ENCODE peak calls at places on chromosomes 12 and 14, in five cellular contexts. V is neural crest cell, Y is RWPE1, R is lower lobe of right lung, H is amniotic stem cell. O is an unnamed sample.

GRCh38 chr12:27906658-27907473 is 65.7 kb downstream of the PTHLH start:
- DNase-seq in R (no peak), V (no peak), Y (no peak), H (no peak), O (no peak)

GRCh38 chr14:77311217-77311616 is 9.5 kb downstream of the POMT2 start:
- DNase-seq in R (no peak), Y (no peak), V (no peak), H (no peak), O (no peak)

GRCh38 chr12:60152756-60153155 is 556.9 kb downstream of the SLC16A7 start:
- DNase-seq in R (no peak), V (no peak), Y (peak; percentile 40), H (no peak), O (no peak)

GRCh38 chr12:32273712-32274111 is 125.6 kb upstream of the FGD4 start:
- DNase-seq in Y (no peak), R (no peak), V (peak; percentile 4), H (no peak), O (no peak)

GRCh38 chr14:76613616-76614015 is 147.7 kb upstream of the VASH1 start:
- DNase-seq in H (no peak), R (no peak), V (no peak), Y (no peak), O (no peak)

GRCh38 chr12:106070147-106070546 is 68.6 kb downstream of the NUAK1 start:
- DNase-seq in H (no peak), V (no peak), Y (no peak), R (no peak), O (no peak)

GRCh38 chr12:177980-178714 is 35.8 kb downstream of the SLC6A12 start:
- DNase-seq in H (no peak), V (no peak), R (no peak), Y (no peak), O (no peak)

GRCh38 chr12:125249066-125249824 is 184.0 kb downstream of the AACS start:
- DNase-seq in R (no peak), Y (no peak), V (no peak), H (no peak), O (no peak)

GRCh38 chr12:123816896-123817537 is 54.9 kb downstream of the DNAH10 start:
- DNase-seq in Y (no peak), R (no peak), H (no peak), V (no peak), O (no peak)

GRCh38 chr12:8734873-8735381 is 37.1 kb downstream of the RIMKLB start:
- DNase-seq in R (no peak), V (no peak), Y (no peak), H (no peak), O (peak; percentile 13)

GRCh38 chr12:6563448-6564050 is 4.5 kb downstream of the NOP2 start:
- DNase-seq in Y (peak; percentile 30), R (peak; percentile 58), V (peak; percentile 72), H (no peak), O (no peak)

GRCh38 chr12:112190626-112191025 is 65.3 kb downstream of the TRAFD1 start:
- DNase-seq in R (no peak), Y (peak; percentile 84), H (no peak), V (no peak), O (no peak)

GRCh38 chr14:77071938-77072388 is 26.1 kb upstream of the CIPC start:
- DNase-seq in R (no peak), V (no peak), Y (peak; percentile 80), H (no peak), O (no peak)

GRCh38 chr12:128543493-128543892 is 276.5 kb downstream of the TMEM132C start:
- DNase-seq in Y (no peak), H (no peak), R (no peak), V (no peak), O (no peak)

GRCh38 chr14:102235275-102235897 is 69.6 kb downstream of the MOK start:
- DNase-seq in H (peak; percentile 71), R (peak; percentile 86), Y (peak; percentile 90), V (peak; percentile 75), O (peak; percentile 72)

GRCh38 chr14:93269341-93270068 is 62.4 kb downstream of the UBR7 start:
- DNase-seq in V (no peak), R (no peak), Y (no peak), H (no peak), O (peak; percentile 72)

GRCh38 chr12:10189653-10190052 is 10.8 kb downstream of the TMEM52B start:
- DNase-seq in V (no peak), R (no peak), H (no peak), Y (no peak), O (no peak)

GRCh38 chr12:40788276-40788675 is 96.0 kb downstream of the CNTN1 start:
- DNase-seq in Y (no peak), R (no peak), V (no peak), H (no peak), O (no peak)

GRCh38 chr14:68608235-68608962 is 184.5 kb downstream of the ZFP36L1 start:
- DNase-seq in Y (no peak), H (no peak), V (no peak), R (no peak), O (no peak)

GRCh38 chr12:99910342-99910741 is 74.4 kb downstream of the ANKS1B start:
- DNase-seq in H (no peak), Y (no peak), V (no peak), R (no peak), O (no peak)

GRCh38 chr14:94542111-94542810 is 19.0 kb upstream of the SERPINA4 start:
- DNase-seq in R (no peak), Y (peak; percentile 23), H (peak; percentile 37), V (no peak), O (no peak)

GRCh38 chr14:77531071-77531470 is 32.5 kb upstream of the ISM2 start:
- DNase-seq in Y (no peak), V (no peak), R (no peak), H (no peak), O (no peak)

GRCh38 chr12:125683748-125684381 is 618.6 kb downstream of the AACS start:
- DNase-seq in V (peak; percentile 66), R (peak; percentile 59), Y (no peak), H (no peak), O (no peak)

GRCh38 chr12:95674631-95675030 is 115.9 kb downstream of the NTN4 start:
- DNase-seq in Y (no peak), R (no peak), H (no peak), V (no peak), O (no peak)

GRCh38 chr14:95300697-95301526 is 18.8 kb downstream of the CLMN start:
- DNase-seq in V (no peak), Y (no peak), R (no peak), H (no peak), O (no peak)

GRCh38 chr14:91554535-91555332 is 44.6 kb upstream of the PPP4R3A start:
- DNase-seq in Y (no peak), H (no peak), R (no peak), V (no peak), O (no peak)

GRCh38 chr14:71117839-71118743 is 210.8 kb downstream of the PCNX1 start:
- DNase-seq in R (no peak), V (no peak), Y (peak; percentile 92), H (peak; percentile 86), O (peak; percentile 61)

GRCh38 chr14:94484476-94484875 is 8.5 kb upstream of the SERPINA9 start:
- DNase-seq in V (no peak), Y (no peak), R (no peak), H (no peak), O (no peak)